ENCODE peak calls at places on chromosomes 16 and 17, in five cellular contexts. One of them, this sample, is unnamed.
A peak's percentile ranks its signal among the peaks of the same experiment; 100 is the strongest.

GRCh38 chr17:82332669-82333278 is 792 bp downstream of the SECTM1 start:
- DNase-seq in EH: peak; percentile 54
- DNase-seq in RWPE1: peak; percentile 64
- DNase-seq in stimulated activated CD4-positive, alpha-beta T cell treated with anti-CD3 and anti-CD28 coated beads, Interleukin-1b, Interleukin-23, amount 100 ng/mL, for 24 hours: no peak
- DNase-seq in activated CD8-positive, alpha-beta T cell treated with anti-CD3 and anti-CD28 coated beads for 36 hours: peak; percentile 42
- DNase-seq in this sample: no peak

GRCh38 chr16:88479795-88480760 is 27.0 kb downstream of the ZFPM1 start:
- DNase-seq in EH: no peak
- DNase-seq in RWPE1: no peak
- DNase-seq in stimulated activated CD4-positive, alpha-beta T cell treated with anti-CD3 and anti-CD28 coated beads, Interleukin-1b, Interleukin-23, amount 100 ng/mL, for 24 hours: no peak
- DNase-seq in activated CD8-positive, alpha-beta T cell treated with anti-CD3 and anti-CD28 coated beads for 36 hours: peak; percentile 65
- DNase-seq in this sample: no peak

GRCh38 chr17:3929181-3929580 is 12.9 kb upstream of the P2RX1 start:
- DNase-seq in EH: no peak
- DNase-seq in RWPE1: no peak
- DNase-seq in stimulated activated CD4-positive, alpha-beta T cell treated with anti-CD3 and anti-CD28 coated beads, Interleukin-1b, Interleukin-23, amount 100 ng/mL, for 24 hours: no peak
- DNase-seq in activated CD8-positive, alpha-beta T cell treated with anti-CD3 and anti-CD28 coated beads for 36 hours: no peak
- DNase-seq in this sample: no peak

GRCh38 chr17:79844869-79845600 is 5.8 kb upstream of the CBX4 start:
- DNase-seq in EH: peak; percentile 42
- DNase-seq in RWPE1: no peak
- DNase-seq in stimulated activated CD4-positive, alpha-beta T cell treated with anti-CD3 and anti-CD28 coated beads, Interleukin-1b, Interleukin-23, amount 100 ng/mL, for 24 hours: no peak
- DNase-seq in activated CD8-positive, alpha-beta T cell treated with anti-CD3 and anti-CD28 coated beads for 36 hours: peak; percentile 57
- DNase-seq in this sample: no peak

GRCh38 chr17:78933959-78934568 is 8.9 kb upstream of the TIMP2 start:
- DNase-seq in EH: peak; percentile 99
- DNase-seq in RWPE1: peak; percentile 82
- DNase-seq in stimulated activated CD4-positive, alpha-beta T cell treated with anti-CD3 and anti-CD28 coated beads, Interleukin-1b, Interleukin-23, amount 100 ng/mL, for 24 hours: no peak
- DNase-seq in activated CD8-positive, alpha-beta T cell treated with anti-CD3 and anti-CD28 coated beads for 36 hours: no peak
- DNase-seq in this sample: no peak

GRCh38 chr17:42361781-42362186 is 26.5 kb downstream of the STAT3 start:
- DNase-seq in EH: no peak
- DNase-seq in RWPE1: no peak
- DNase-seq in stimulated activated CD4-positive, alpha-beta T cell treated with anti-CD3 and anti-CD28 coated beads, Interleukin-1b, Interleukin-23, amount 100 ng/mL, for 24 hours: no peak
- DNase-seq in activated CD8-positive, alpha-beta T cell treated with anti-CD3 and anti-CD28 coated beads for 36 hours: peak; percentile 82
- DNase-seq in this sample: no peak

GRCh38 chr17:9488556-9488955 is 87.1 kb downstream of the STX8 start:
- DNase-seq in EH: no peak
- DNase-seq in RWPE1: no peak
- DNase-seq in stimulated activated CD4-positive, alpha-beta T cell treated with anti-CD3 and anti-CD28 coated beads, Interleukin-1b, Interleukin-23, amount 100 ng/mL, for 24 hours: no peak
- DNase-seq in activated CD8-positive, alpha-beta T cell treated with anti-CD3 and anti-CD28 coated beads for 36 hours: no peak
- DNase-seq in this sample: no peak

GRCh38 chr16:58259995-58260394 is 34.8 kb downstream of the PRSS54 start:
- DNase-seq in EH: no peak
- DNase-seq in RWPE1: no peak
- DNase-seq in stimulated activated CD4-positive, alpha-beta T cell treated with anti-CD3 and anti-CD28 coated beads, Interleukin-1b, Interleukin-23, amount 100 ng/mL, for 24 hours: no peak
- DNase-seq in activated CD8-positive, alpha-beta T cell treated with anti-CD3 and anti-CD28 coated beads for 36 hours: no peak
- DNase-seq in this sample: no peak

GRCh38 chr16:72876981-72877373 is 171.0 kb downstream of the ZFHX3 start:
- DNase-seq in EH: peak; percentile 82
- DNase-seq in RWPE1: no peak
- DNase-seq in stimulated activated CD4-positive, alpha-beta T cell treated with anti-CD3 and anti-CD28 coated beads, Interleukin-1b, Interleukin-23, amount 100 ng/mL, for 24 hours: no peak
- DNase-seq in activated CD8-positive, alpha-beta T cell treated with anti-CD3 and anti-CD28 coated beads for 36 hours: no peak
- DNase-seq in this sample: no peak

GRCh38 chr16:19595043-19595767 is 39.7 kb downstream of the VPS35L start:
- DNase-seq in EH: peak; percentile 83
- DNase-seq in RWPE1: peak; percentile 67
- DNase-seq in stimulated activated CD4-positive, alpha-beta T cell treated with anti-CD3 and anti-CD28 coated beads, Interleukin-1b, Interleukin-23, amount 100 ng/mL, for 24 hours: no peak
- DNase-seq in activated CD8-positive, alpha-beta T cell treated with anti-CD3 and anti-CD28 coated beads for 36 hours: no peak
- DNase-seq in this sample: no peak

GRCh38 chr17:65750678-65751077 is 189.2 kb upstream of the AXIN2 start:
- DNase-seq in EH: peak; percentile 91
- DNase-seq in RWPE1: peak; percentile 84
- DNase-seq in stimulated activated CD4-positive, alpha-beta T cell treated with anti-CD3 and anti-CD28 coated beads, Interleukin-1b, Interleukin-23, amount 100 ng/mL, for 24 hours: no peak
- DNase-seq in activated CD8-positive, alpha-beta T cell treated with anti-CD3 and anti-CD28 coated beads for 36 hours: peak; percentile 55
- DNase-seq in this sample: no peak

GRCh38 chr17:31472137-31472536 is 80.7 kb downstream of the RAB11FIP4 start:
- DNase-seq in EH: no peak
- DNase-seq in RWPE1: no peak
- DNase-seq in stimulated activated CD4-positive, alpha-beta T cell treated with anti-CD3 and anti-CD28 coated beads, Interleukin-1b, Interleukin-23, amount 100 ng/mL, for 24 hours: no peak
- DNase-seq in activated CD8-positive, alpha-beta T cell treated with anti-CD3 and anti-CD28 coated beads for 36 hours: no peak
- DNase-seq in this sample: no peak

GRCh38 chr16:53435066-53435688 is 906 bp downstream of the RBL2 start:
- DNase-seq in EH: peak; percentile 89
- DNase-seq in RWPE1: peak; percentile 81
- DNase-seq in stimulated activated CD4-positive, alpha-beta T cell treated with anti-CD3 and anti-CD28 coated beads, Interleukin-1b, Interleukin-23, amount 100 ng/mL, for 24 hours: peak; percentile 6
- DNase-seq in activated CD8-positive, alpha-beta T cell treated with anti-CD3 and anti-CD28 coated beads for 36 hours: peak; percentile 74
- DNase-seq in this sample: peak; percentile 32

GRCh38 chr17:65074778-65075250 is 18.3 kb upstream of the GNA13 start:
- DNase-seq in EH: peak; percentile 56
- DNase-seq in RWPE1: no peak
- DNase-seq in stimulated activated CD4-positive, alpha-beta T cell treated with anti-CD3 and anti-CD28 coated beads, Interleukin-1b, Interleukin-23, amount 100 ng/mL, for 24 hours: no peak
- DNase-seq in activated CD8-positive, alpha-beta T cell treated with anti-CD3 and anti-CD28 coated beads for 36 hours: no peak
- DNase-seq in this sample: no peak

GRCh38 chr16:81755915-81756644 is 23.0 kb upstream of the PLCG2 start:
- DNase-seq in EH: no peak
- DNase-seq in RWPE1: no peak
- DNase-seq in stimulated activated CD4-positive, alpha-beta T cell treated with anti-CD3 and anti-CD28 coated beads, Interleukin-1b, Interleukin-23, amount 100 ng/mL, for 24 hours: no peak
- DNase-seq in activated CD8-positive, alpha-beta T cell treated with anti-CD3 and anti-CD28 coated beads for 36 hours: no peak
- DNase-seq in this sample: no peak

GRCh38 chr17:75785770-75786538 is 1.3 kb downstream of the UNK start:
- DNase-seq in EH: peak; percentile 45
- DNase-seq in RWPE1: no peak
- DNase-seq in stimulated activated CD4-positive, alpha-beta T cell treated with anti-CD3 and anti-CD28 coated beads, Interleukin-1b, Interleukin-23, amount 100 ng/mL, for 24 hours: no peak
- DNase-seq in activated CD8-positive, alpha-beta T cell treated with anti-CD3 and anti-CD28 coated beads for 36 hours: no peak
- DNase-seq in this sample: no peak

GRCh38 chr16:79599837-79600635 is 501 bp downstream of the MAF start:
- DNase-seq in EH: peak; percentile 6
- DNase-seq in RWPE1: peak; percentile 41
- DNase-seq in stimulated activated CD4-positive, alpha-beta T cell treated with anti-CD3 and anti-CD28 coated beads, Interleukin-1b, Interleukin-23, amount 100 ng/mL, for 24 hours: no peak
- DNase-seq in activated CD8-positive, alpha-beta T cell treated with anti-CD3 and anti-CD28 coated beads for 36 hours: peak; percentile 37
- DNase-seq in this sample: peak; percentile 28

GRCh38 chr16:58385218-58385773 is 7.0 kb upstream of the GINS3 start:
- DNase-seq in EH: no peak
- DNase-seq in RWPE1: no peak
- DNase-seq in stimulated activated CD4-positive, alpha-beta T cell treated with anti-CD3 and anti-CD28 coated beads, Interleukin-1b, Interleukin-23, amount 100 ng/mL, for 24 hours: no peak
- DNase-seq in activated CD8-positive, alpha-beta T cell treated with anti-CD3 and anti-CD28 coated beads for 36 hours: no peak
- DNase-seq in this sample: no peak

GRCh38 chr17:82257473-82257872 is 16.0 kb downstream of the CSNK1D start:
- DNase-seq in EH: peak; percentile 35
- DNase-seq in RWPE1: no peak
- DNase-seq in stimulated activated CD4-positive, alpha-beta T cell treated with anti-CD3 and anti-CD28 coated beads, Interleukin-1b, Interleukin-23, amount 100 ng/mL, for 24 hours: no peak
- DNase-seq in activated CD8-positive, alpha-beta T cell treated with anti-CD3 and anti-CD28 coated beads for 36 hours: peak; percentile 85
- DNase-seq in this sample: peak; percentile 52

GRCh38 chr16:68244903-68245853 is at the start of gene PLA2G15:
- DNase-seq in EH: peak; percentile 91
- DNase-seq in RWPE1: peak; percentile 97
- DNase-seq in stimulated activated CD4-positive, alpha-beta T cell treated with anti-CD3 and anti-CD28 coated beads, Interleukin-1b, Interleukin-23, amount 100 ng/mL, for 24 hours: peak; percentile 91
- DNase-seq in activated CD8-positive, alpha-beta T cell treated with anti-CD3 and anti-CD28 coated beads for 36 hours: peak; percentile 97
- DNase-seq in this sample: peak; percentile 96

GRCh38 chr17:74452841-74453661 is 13.4 kb upstream of the CD300A start:
- DNase-seq in EH: no peak
- DNase-seq in RWPE1: no peak
- DNase-seq in stimulated activated CD4-positive, alpha-beta T cell treated with anti-CD3 and anti-CD28 coated beads, Interleukin-1b, Interleukin-23, amount 100 ng/mL, for 24 hours: no peak
- DNase-seq in activated CD8-positive, alpha-beta T cell treated with anti-CD3 and anti-CD28 coated beads for 36 hours: no peak
- DNase-seq in this sample: no peak

GRCh38 chr17:28684963-28685362 is 23.0 kb downstream of the SUPT6H start:
- DNase-seq in EH: peak; percentile 66
- DNase-seq in RWPE1: no peak
- DNase-seq in stimulated activated CD4-positive, alpha-beta T cell treated with anti-CD3 and anti-CD28 coated beads, Interleukin-1b, Interleukin-23, amount 100 ng/mL, for 24 hours: no peak
- DNase-seq in activated CD8-positive, alpha-beta T cell treated with anti-CD3 and anti-CD28 coated beads for 36 hours: no peak
- DNase-seq in this sample: no peak

GRCh38 chr16:60031751-60032150 is 1297.6 kb upstream of the GOT2 start:
- DNase-seq in EH: no peak
- DNase-seq in RWPE1: no peak
- DNase-seq in stimulated activated CD4-positive, alpha-beta T cell treated with anti-CD3 and anti-CD28 coated beads, Interleukin-1b, Interleukin-23, amount 100 ng/mL, for 24 hours: no peak
- DNase-seq in activated CD8-positive, alpha-beta T cell treated with anti-CD3 and anti-CD28 coated beads for 36 hours: no peak
- DNase-seq in this sample: no peak

GRCh38 chr17:27217631-27218030 is 76.3 kb upstream of the WSB1 start:
- DNase-seq in EH: no peak
- DNase-seq in RWPE1: no peak
- DNase-seq in stimulated activated CD4-positive, alpha-beta T cell treated with anti-CD3 and anti-CD28 coated beads, Interleukin-1b, Interleukin-23, amount 100 ng/mL, for 24 hours: no peak
- DNase-seq in activated CD8-positive, alpha-beta T cell treated with anti-CD3 and anti-CD28 coated beads for 36 hours: no peak
- DNase-seq in this sample: no peak

GRCh38 chr16:54952195-54952594 is 21.5 kb downstream of the IRX5 start:
- DNase-seq in EH: no peak
- DNase-seq in RWPE1: no peak
- DNase-seq in stimulated activated CD4-positive, alpha-beta T cell treated with anti-CD3 and anti-CD28 coated beads, Interleukin-1b, Interleukin-23, amount 100 ng/mL, for 24 hours: no peak
- DNase-seq in activated CD8-positive, alpha-beta T cell treated with anti-CD3 and anti-CD28 coated beads for 36 hours: no peak
- DNase-seq in this sample: no peak